ENCODE peak calls at places on chromosomes 1 and 21, in seven cellular contexts. Q is foreskin fibroblast, J is A549, A is endothelial cell of umbilical vein, P is cardiac muscle cell, M is colonic mucosa, V is neural progenitor cell. K is an unnamed sample.
A peak's percentile ranks its signal among the peaks of the same experiment; 100 is the strongest.

GRCh38 chr21:41593051-41593783 is 85.3 kb upstream of the TMPRSS2 start:
- DNase-seq in P (no peak), V (no peak), J (no peak), A (no peak), Q (no peak), M (no peak), K (no peak)

GRCh38 chr1:25628741-25629421 is 12.3 kb downstream of the MAN1C1 start:
- DNase-seq in V (no peak), P (no peak), A (no peak), J (no peak), Q (no peak), M (no peak), K (no peak)

GRCh38 chr1:54750596-54750995 is 13.7 kb downstream of the PARS2 start:
- DNase-seq in M (no peak), V (no peak), P (no peak), J (no peak), A (no peak), Q (no peak), K (no peak)

GRCh38 chr1:46527474-46528296 is 23.8 kb downstream of the KNCN start:
- DNase-seq in M (peak; percentile 88), V (peak; percentile 89), P (peak; percentile 82), J (peak; percentile 69), Q (peak; percentile 89), A (peak; percentile 67), K (peak; percentile 88)

GRCh38 chr21:35426897-35427296 is 377.8 kb upstream of the RUNX1 start:
- DNase-seq in V (no peak), M (no peak), J (no peak), P (no peak), A (no peak), Q (no peak), K (no peak)

GRCh38 chr21:42845296-42845965 is 33.9 kb downstream of the WDR4 start:
- DNase-seq in M (no peak), V (no peak), J (no peak), Q (peak; percentile 28), P (no peak), A (peak; percentile 32), K (no peak)

GRCh38 chr1:159190441-159190840 is 14.2 kb upstream of the ACKR1 start:
- DNase-seq in M (no peak), J (no peak), A (no peak), P (no peak), V (no peak), Q (no peak), K (no peak)

GRCh38 chr1:70318191-70318590 is 36.3 kb downstream of the ANKRD13C start:
- DNase-seq in J (no peak), P (no peak), V (no peak), M (no peak), Q (no peak), A (no peak), K (no peak)

GRCh38 chr1:244970236-244970652 is 105.9 kb upstream of the HNRNPU start:
- DNase-seq in A (peak; percentile 83), P (peak; percentile 86), V (peak; percentile 94), M (no peak), Q (peak; percentile 85), J (no peak), K (no peak)

GRCh38 chr1:86998727-86999126 is 84.3 kb downstream of the HS2ST1 start:
- DNase-seq in J (no peak), P (no peak), Q (no peak), V (no peak), M (no peak), A (no peak), K (no peak)

GRCh38 chr1:51284487-51284954 is 45.8 kb downstream of the TTC39A start:
- DNase-seq in A (peak; percentile 94), J (no peak), V (peak; percentile 40), Q (no peak), P (peak; percentile 51), M (peak; percentile 76), K (no peak)

GRCh38 chr1:119988316-119989067 is 81.0 kb downstream of the NOTCH2 start:
- DNase-seq in A (no peak), V (no peak), P (no peak), Q (no peak), M (no peak), J (no peak), K (no peak)

GRCh38 chr1:167620002-167620401 is 10.0 kb upstream of the RCSD1 start:
- DNase-seq in J (no peak), M (no peak), P (no peak), V (no peak), Q (no peak), A (no peak), K (no peak)

GRCh38 chr1:247487057-247487456 is 29.2 kb upstream of the OR2B11 start:
- DNase-seq in A (peak; percentile 10), P (peak; percentile 43), J (peak; percentile 4), M (peak; percentile 24), V (peak; percentile 49), Q (peak; percentile 18), K (no peak)

GRCh38 chr1:235831148-235831547 is 35.6 kb downstream of the LYST start:
- DNase-seq in A (no peak), J (no peak), P (peak; percentile 27), V (no peak), Q (peak; percentile 84), M (no peak), K (no peak)

GRCh38 chr21:15848632-15849031 is 118.8 kb downstream of the USP25 start:
- DNase-seq in Q (peak; percentile 70), J (peak; percentile 7), V (no peak), M (no peak), P (peak; percentile 36), A (peak; percentile 92), K (no peak)

GRCh38 chr1:97209381-97209780 is 487.8 kb downstream of the PTBP2 start:
- DNase-seq in J (no peak), P (no peak), A (no peak), Q (no peak), V (no peak), M (no peak), K (no peak)

GRCh38 chr1:36560177-36560576 is 77.5 kb upstream of the CSF3R start:
- DNase-seq in A (no peak), P (no peak), J (no peak), V (no peak), Q (no peak), M (no peak), K (peak; percentile 7)

GRCh38 chr1:78432016-78432415 is 58.8 kb upstream of the PTGFR start:
- DNase-seq in V (no peak), J (no peak), M (no peak), P (no peak), Q (peak; percentile 63), A (no peak), K (no peak)

GRCh38 chr1:92504751-92505692 is 18.3 kb upstream of the GFI1 start:
- DNase-seq in V (no peak), J (no peak), P (no peak), A (no peak), M (no peak), Q (peak; percentile 19), K (no peak)

GRCh38 chr1:34367954-34368353 is 191.2 kb downstream of the C1orf94 start:
- DNase-seq in M (no peak), P (no peak), V (no peak), J (no peak), Q (no peak), A (no peak), K (no peak)

GRCh38 chr1:2826736-2827292 is 25.3 kb upstream of the TTC34 start:
- DNase-seq in P (no peak), J (no peak), Q (no peak), A (no peak), M (no peak), V (no peak), K (no peak)

GRCh38 chr21:45010096-45010495 is 64.3 kb upstream of the ADARB1 start:
- DNase-seq in M (no peak), J (no peak), A (no peak), V (no peak), Q (peak; percentile 37), P (no peak), K (no peak)
- TF ChIP-seq CTCF in M (no peak), J (no peak), A (no peak), V (no peak), Q (no peak), P (no peak), K (no peak)

DNA sequence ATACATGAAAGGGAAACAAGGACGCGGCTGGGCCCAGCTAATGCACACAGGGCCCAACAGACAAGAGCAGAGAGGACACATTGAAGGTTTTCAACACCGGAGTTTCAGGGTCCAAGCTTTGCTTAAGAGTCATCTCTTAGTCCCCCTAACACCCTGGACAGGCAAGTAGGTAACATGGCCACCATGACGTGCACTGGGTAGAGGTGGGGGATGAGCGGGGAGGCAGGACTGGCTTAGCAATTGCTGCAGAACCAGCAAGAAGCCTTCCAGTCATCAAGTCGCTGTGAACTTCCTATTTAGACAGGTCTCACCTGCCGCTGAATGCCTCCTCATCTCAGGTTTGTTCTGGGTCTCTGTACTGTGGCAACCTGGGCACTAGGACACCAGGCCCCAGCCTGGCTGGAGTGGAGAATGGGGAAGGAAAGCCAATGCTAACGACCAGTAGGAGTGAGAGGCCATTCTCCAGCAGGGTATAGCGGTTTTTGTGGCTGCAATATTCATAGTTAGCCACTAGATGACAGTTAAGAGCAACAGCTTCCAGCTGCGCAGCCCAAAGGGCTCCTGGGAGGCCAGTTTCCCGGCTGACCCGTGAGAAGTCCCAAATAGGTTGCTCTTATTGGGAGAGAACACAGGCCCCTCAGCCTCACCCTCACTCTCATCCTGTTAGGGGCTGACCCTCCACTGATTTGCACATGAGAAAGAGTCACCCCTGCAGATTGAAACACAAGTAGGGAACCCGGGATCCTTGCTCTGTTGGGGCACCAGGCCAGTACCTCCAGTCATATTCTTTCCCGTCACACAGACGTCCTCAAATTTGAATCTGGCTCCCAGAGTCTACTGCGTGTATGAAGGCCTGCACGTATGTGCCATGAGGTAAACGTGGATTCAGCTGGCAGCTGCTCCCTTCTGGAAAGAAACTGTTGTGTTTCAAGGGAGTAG is 6.0 kb upstream of the PIGC start:
- DNase-seq in V (peak; percentile 86), Q (peak; percentile 80), A (peak; percentile 61), M (peak; percentile 56), J (peak; percentile 70), P (peak; percentile 77), K (peak; percentile 63)
- TF ChIP-seq CTCF in V (peak; percentile 75), Q (peak; percentile 79), A (peak; percentile 86), M (peak; percentile 91), J (peak; percentile 88), P (peak; percentile 87), K (peak; percentile 84)

GRCh38 chr21:46149205-46149901 is 6.0 kb downstream of the FTCD start:
- DNase-seq in V (no peak), A (no peak), J (no peak), P (no peak), Q (no peak), M (no peak), K (peak; percentile 14)

GRCh38 chr21:46151989-46152938 is 3.1 kb downstream of the FTCD start:
- DNase-seq in P (no peak), Q (peak; percentile 50), J (no peak), M (no peak), A (no peak), V (no peak), K (peak; percentile 19)

GRCh38 chr21:46150073-46150472 is 5.3 kb downstream of the FTCD start:
- DNase-seq in A (no peak), M (no peak), Q (no peak), P (no peak), V (no peak), J (no peak), K (peak; percentile 29)

GRCh38 chr21:46151261-46151988 is 4.0 kb downstream of the FTCD start:
- DNase-seq in A (no peak), J (no peak), Q (no peak), P (no peak), M (no peak), V (no peak), K (peak; percentile 50)

GRCh38 chr21:46150491-46151121 is 4.8 kb downstream of the FTCD start:
- DNase-seq in M (no peak), J (no peak), P (no peak), A (no peak), Q (peak; percentile 25), V (no peak), K (peak; percentile 10)
- TF ChIP-seq CTCF in M (no peak), J (no peak), P (no peak), A (no peak), Q (no peak), V (no peak), K (no peak)

GRCh38 chr1:201348211-201348566 is 29.3 kb downstream of the TNNT2 start:
- DNase-seq in J (peak; percentile 92), P (peak; percentile 47), Q (peak; percentile 80), V (peak; percentile 83), M (peak; percentile 46), A (peak; percentile 17), K (peak; percentile 65)
- TF ChIP-seq CTCF in J (peak; percentile 67), P (peak; percentile 69), Q (peak; percentile 68), V (peak; percentile 78), M (no peak), A (peak; percentile 65), K (peak; percentile 55)

K was measured in glutamatergic neuron.